ENCODE peak calls at places on chromosomes 4 and X, in ten cellular contexts. P, R, K, O, D, B, L, M, Z and E are unnamed samples. For H3K9me3, the result is how much of the 10 kb centered on the place peaks cover.

GRCh38 chrX:154804957-154805695 is at the start of gene MPP1:
- DNase-seq in O (peak), D (peak), R (peak), B (peak), M (peak), Z (peak), P (peak), K (peak), L (peak), E (peak)

GRCh38 chrX:39335447-39336235 is 534.4 kb downstream of the MID1IP1 start:
- DNase-seq in Z (no peak), K (no peak), L (no peak), R (no peak), B (no peak), D (no peak), M (no peak), O (no peak), P (no peak), E (no peak)

GRCh38 chrX:22063284-22063683 is 31.2 kb downstream of the PHEX start:
- DNase-seq in O (no peak), K (no peak), Z (no peak), P (peak), M (peak), B (no peak), L (no peak), R (peak), D (no peak), E (no peak)

GRCh38 chrX:5575407-5575806 is 653.3 kb downstream of the NLGN4X start:
- DNase-seq in R (no peak), M (no peak), L (no peak), Z (no peak), K (no peak), P (no peak), B (no peak), O (no peak), D (no peak), E (no peak)

GRCh38 chr4:177308125-177308524 is 1.5 kb upstream of the NEIL3 start:
- DNase-seq in B (no peak), M (no peak), D (no peak), R (no peak), Z (peak), L (no peak), K (no peak), O (no peak), P (peak), E (no peak)

GRCh38 chr4:3488791-3489190 is 25.7 kb downstream of the DOK7 start:
- DNase-seq in R (no peak), O (no peak), K (no peak), Z (no peak), M (no peak), D (no peak), L (no peak), B (no peak), P (no peak), E (no peak)

GRCh38 chrX:154002215-154002719 is 17.4 kb downstream of the IRAK1 start:
- DNase-seq in O (peak), P (no peak), R (no peak), L (no peak), B (no peak), D (no peak), Z (peak), M (peak), K (no peak), E (peak)

GRCh38 chrX:40132751-40133150 is 35.0 kb upstream of the BCOR start:
- DNase-seq in D (peak), Z (peak), B (no peak), L (no peak), M (no peak), P (peak), R (peak), O (peak), K (peak), E (no peak)

GRCh38 chr4:140059159-140059558 is 94.8 kb downstream of the MAML3 start:
- DNase-seq in M (no peak), O (no peak), Z (no peak), D (no peak), R (no peak), L (no peak), K (no peak), P (peak), B (no peak), E (no peak)

GRCh38 chrX:53072418-53073114 is 9.6 kb upstream of the TSPYL2 start:
- DNase-seq in B (no peak), L (no peak), Z (no peak), R (no peak), K (no peak), O (no peak), D (peak), M (no peak), P (no peak), E (no peak)

GRCh38 chrX:64977051-64977450 is 801 bp upstream of the ZC4H2 start:
- DNase-seq in P (peak), Z (peak), B (no peak), L (no peak), K (no peak), M (no peak), O (no peak), R (no peak), D (no peak), E (no peak)

GRCh38 chrX:101223226-101223625 is 3.6 kb downstream of the DRP2 start:
- DNase-seq in L (no peak), K (no peak), B (no peak), D (no peak), Z (no peak), P (no peak), M (no peak), R (no peak), O (no peak), E (no peak)

GRCh38 chrX:101219840-101220191 is 230 bp downstream of the DRP2 start:
- DNase-seq in O (no peak), R (no peak), M (no peak), K (peak), P (no peak), D (no peak), L (no peak), B (no peak), Z (no peak), E (no peak)

GRCh38 chrX:101219116-101219839 is at the start of gene DRP2:
- DNase-seq in K (no peak), P (peak), R (no peak), L (no peak), B (no peak), O (no peak), D (no peak), Z (peak), M (no peak), E (no peak)

GRCh38 chrX:101220881-101221280 is 1.3 kb downstream of the DRP2 start:
- DNase-seq in K (no peak), O (no peak), B (no peak), D (no peak), R (no peak), P (no peak), Z (no peak), L (no peak), M (no peak), E (no peak)

GRCh38 chrX:101217689-101218088 is 1.9 kb upstream of the DRP2 start:
- DNase-seq in D (no peak), Z (no peak), B (no peak), L (no peak), O (no peak), M (no peak), K (no peak), P (no peak), R (no peak), E (no peak)
- H3K9me3 ChIP-seq in D (under half), Z (under half), B (under half), L (under half), O (under half), M (under half), K (under half), P (under half), R (under half), E (under half)

GRCh38 chrX:37906357-37906756 is 59.0 kb upstream of the DYNLT3 start:
- DNase-seq in O (no peak), D (no peak), B (no peak), Z (no peak), P (no peak), L (no peak), R (no peak), M (no peak), K (no peak), E (no peak)
- H3K4me3 ChIP-seq in O (no peak), D (no peak), B (peak), Z (no peak), P (peak), L (no peak), R (no peak), M (no peak), K (no peak), E (no peak)

DNA sequence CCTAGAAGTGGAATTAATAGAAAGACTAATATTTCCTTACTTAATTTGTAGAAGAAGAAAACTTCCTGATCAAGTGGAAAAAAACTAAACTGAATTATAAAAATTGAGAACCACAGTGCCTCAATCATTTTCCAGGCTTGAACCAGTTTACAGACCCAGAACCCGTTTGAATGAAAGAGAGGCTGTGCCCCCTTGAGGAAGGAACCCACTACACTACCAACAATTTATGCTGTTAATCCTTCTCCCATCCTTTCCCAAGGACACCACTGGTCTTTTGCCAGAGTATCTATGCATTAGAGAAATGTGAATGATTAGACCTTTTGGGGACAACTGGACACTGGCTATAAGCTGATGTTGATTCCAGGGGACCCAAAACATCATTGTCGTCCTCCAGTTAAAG is 842.6 kb downstream of the TECRL start:
- DNase-seq in B (no peak), R (no peak), L (no peak), Z (no peak), P (no peak), D (no peak), M (no peak), K (no peak), O (no peak), E (no peak)
- H3K27ac ChIP-seq in B (no peak), R (no peak), L (no peak), Z (no peak), P (no peak), D (no peak), M (no peak), K (no peak), O (no peak), E (no peak)

GRCh38 chrX:47873123-47873522 is 36.4 kb downstream of the ZNF81 start:
- DNase-seq in O (no peak), P (no peak), L (no peak), Z (no peak), R (no peak), M (no peak), K (no peak), D (no peak), B (no peak), E (no peak)
- H3K9me3 ChIP-seq in O (under half), P (under half), L (under half), Z (under half), R (under half), M (under half), K (under half), D (under half), B (under half), E (under half)

DNA sequence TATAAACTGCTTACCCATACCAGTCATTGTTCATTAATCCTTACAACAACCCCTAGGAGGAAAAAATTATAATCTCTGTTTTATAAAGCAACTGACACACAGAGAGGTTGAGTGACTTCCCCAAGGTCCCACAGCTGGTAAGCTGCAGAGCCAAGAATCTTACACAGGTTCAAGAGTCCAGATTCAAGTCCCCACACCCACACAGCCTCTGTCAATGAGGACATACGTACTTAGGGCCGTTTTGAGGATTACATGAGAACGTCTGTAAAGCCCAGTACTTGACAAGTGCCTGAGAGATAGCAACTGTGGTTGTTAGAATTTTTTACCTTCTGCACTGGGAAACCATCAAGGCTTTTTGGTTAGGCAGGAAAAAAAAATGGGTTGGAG is 556 bp upstream of the SLC25A43 start:
- DNase-seq in K (no peak), M (no peak), Z (no peak), O (no peak), P (no peak), B (no peak), R (no peak), D (no peak), L (no peak), E (peak)
- H3K4me3 ChIP-seq in K (peak), M (peak), Z (peak), O (peak), P (peak), B (peak), R (peak), D (peak), L (peak), E (no peak)